ENCODE peak calls at places on chromosomes 4 and X, in nine cellular contexts. N, I, B, U, G, D, Y, M and Q are unnamed samples.

GRCh38 chrX:118968031-118968430 is 6.4 kb upstream of the LONRF3 start:
- DNase-seq in I (no peak), Y (no peak), B (no peak), G (no peak), N (no peak), D (no peak), U (no peak), M (no peak), Q (no peak)

GRCh38 chrX:129510331-129510730 is 13.0 kb downstream of the SMARCA1 start:
- DNase-seq in U (no peak), N (no peak), B (no peak), Y (no peak), D (no peak), M (no peak), I (no peak), G (no peak), Q (no peak)

GRCh38 chr4:96295143-96295763 is 455.4 kb downstream of the PDHA2 start:
- DNase-seq in N (no peak), D (no peak), G (no peak), M (no peak), I (no peak), B (no peak), Y (no peak), U (no peak), Q (no peak)

GRCh38 chr4:23212558-23212957 is 519.8 kb downstream of the GBA3 start:
- DNase-seq in I (no peak), Y (no peak), M (no peak), B (no peak), U (no peak), D (no peak), N (no peak), G (no peak), Q (no peak)

GRCh38 chrX:45352588-45352987 is 151.9 kb upstream of the DIPK2B start:
- DNase-seq in N (no peak), Y (no peak), I (no peak), U (no peak), M (no peak), B (no peak), D (no peak), G (no peak), Q (no peak)

GRCh38 chrX:133294126-133294525 is 76.0 kb upstream of the TFDP3 start:
- DNase-seq in Y (no peak), M (no peak), D (peak), B (no peak), I (no peak), U (no peak), G (no peak), N (no peak), Q (no peak)

GRCh38 chrX:68842351-68842750 is 13.5 kb downstream of the EFNB1 start:
- DNase-seq in B (no peak), U (no peak), N (no peak), D (no peak), G (no peak), Y (no peak), I (no peak), M (no peak), Q (no peak)

GRCh38 chr4:101031971-101032370 is 315.4 kb downstream of the PPP3CA start:
- DNase-seq in G (no peak), U (no peak), N (no peak), M (no peak), B (no peak), Y (no peak), D (no peak), I (no peak), Q (no peak)

GRCh38 chr4:101102114-101102752 is 245.1 kb downstream of the PPP3CA start:
- DNase-seq in G (peak), N (no peak), D (peak), M (no peak), B (no peak), Y (peak), I (no peak), U (no peak), Q (no peak)

GRCh38 chrX:9866633-9867032 is 80.4 kb downstream of the SHROOM2 start:
- DNase-seq in Y (no peak), B (no peak), I (no peak), G (no peak), D (no peak), U (no peak), M (no peak), N (no peak), Q (no peak)

GRCh38 chr4:76782837-76783236 is 115.1 kb downstream of the SOWAHB start:
- DNase-seq in N (no peak), M (no peak), B (no peak), U (no peak), I (no peak), Y (no peak), G (no peak), D (peak), Q (no peak)

GRCh38 chrX:71928856-71929255 is 18.2 kb downstream of the NHSL2 start:
- DNase-seq in D (no peak), Y (no peak), G (no peak), M (no peak), I (no peak), U (no peak), N (no peak), B (no peak), Q (no peak)

GRCh38 chr4:70522626-70523025 is 4.3 kb downstream of the AMTN start:
- DNase-seq in I (no peak), M (no peak), G (no peak), U (no peak), B (no peak), D (no peak), N (no peak), Y (no peak), Q (no peak)

GRCh38 chr4:24856586-24856985 is 56.3 kb downstream of the CCDC149 start:
- DNase-seq in U (no peak), D (peak), Y (no peak), N (no peak), M (no peak), I (no peak), G (no peak), B (no peak), Q (no peak)

GRCh38 chr4:53321151-53321987 is 44.5 kb downstream of the SCFD2 start:
- DNase-seq in D (peak), U (no peak), Y (no peak), B (no peak), M (no peak), I (no peak), G (no peak), N (no peak), Q (no peak)

GRCh38 chr4:153295131-153295755 is 49.2 kb upstream of the MND1 start:
- DNase-seq in M (no peak), Y (no peak), D (no peak), B (no peak), U (no peak), I (no peak), G (no peak), N (no peak), Q (no peak)

GRCh38 chr4:127196656-127197352 is 436.0 kb upstream of the INTU start:
- DNase-seq in G (no peak), D (no peak), U (no peak), M (no peak), Y (no peak), B (no peak), I (no peak), N (no peak), Q (no peak)

GRCh38 chr4:13137400-13137799 is 346.7 kb downstream of the RAB28 start:
- DNase-seq in G (no peak), N (no peak), D (no peak), Y (no peak), U (no peak), M (no peak), I (no peak), B (no peak), Q (no peak)

GRCh38 chrX:45515262-45516215 is 314.9 kb upstream of the DIPK2B start:
- DNase-seq in G (peak), B (peak), Y (peak), D (peak), N (no peak), I (peak), M (peak), U (peak), Q (peak)

GRCh38 chr4:73019462-73020047 is 50.0 kb downstream of the COX18 start:
- DNase-seq in I (no peak), N (no peak), G (peak), U (no peak), M (no peak), D (peak), Y (no peak), B (peak), Q (peak)

GRCh38 chr4:185227131-185227551 is 17.7 kb downstream of the SNX25 start:
- DNase-seq in I (no peak), D (no peak), Y (no peak), B (no peak), N (no peak), G (no peak), U (no peak), M (no peak), Q (no peak)

GRCh38 chr4:27027428-27027827 is 166.8 kb downstream of the STIM2 start:
- DNase-seq in G (no peak), D (no peak), Y (no peak), B (no peak), U (no peak), I (no peak), N (no peak), M (no peak), Q (no peak)

GRCh38 chr4:142500966-142501365 is 345.1 kb downstream of the INPP4B start:
- DNase-seq in G (no peak), Y (no peak), U (no peak), N (no peak), B (no peak), I (no peak), D (no peak), M (no peak), Q (no peak)

GRCh38 chrX:22999696-23000223 is at the start of gene DDX53:
- DNase-seq in N (no peak), U (no peak), B (no peak), Y (no peak), G (no peak), M (no peak), D (no peak), I (no peak), Q (no peak)

GRCh38 chr4:159455675-159456235 is 352.9 kb downstream of the RAPGEF2 start:
- DNase-seq in N (no peak), G (peak), D (peak), B (peak), M (no peak), Y (peak), I (no peak), U (no peak), Q (peak)

GRCh38 chr4:80202784-80203553 is 5.7 kb downstream of the PRDM8 start:
- DNase-seq in G (peak), Y (no peak), I (peak), D (peak), B (no peak), N (no peak), U (peak), M (peak), Q (no peak)

GRCh38 chr4:165204462-165204830 is 2.9 kb upstream of the KLHL2 start:
- DNase-seq in U (peak), B (no peak), M (no peak), N (no peak), G (no peak), D (no peak), Y (no peak), I (no peak), Q (no peak)

GRCh38 chr4:174375422-174375821 is 91.7 kb downstream of the CEP44 start:
- DNase-seq in U (no peak), M (no peak), I (no peak), G (no peak), D (no peak), Y (no peak), N (no peak), B (no peak), Q (no peak)

GRCh38 chrX:16457239-16457638 is 192.7 kb upstream of the S100G start:
- DNase-seq in N (no peak), D (peak), I (no peak), Y (no peak), U (no peak), G (no peak), B (no peak), M (no peak), Q (no peak)

GRCh38 chr4:127403523-127404084 is 229.2 kb upstream of the INTU start:
- DNase-seq in B (no peak), D (no peak), G (no peak), M (no peak), Y (no peak), I (no peak), U (no peak), N (no peak), Q (no peak)

GRCh38 chr4:82394896-82395295 is 21.1 kb upstream of the HNRNPD start:
- DNase-seq in G (no peak), B (no peak), M (no peak), I (no peak), Y (no peak), N (no peak), U (no peak), D (no peak), Q (no peak)

GRCh38 chr4:108336076-108336475 is 167.3 kb upstream of the LEF1 start:
- DNase-seq in U (no peak), D (peak), M (no peak), Y (no peak), I (no peak), N (no peak), B (no peak), G (no peak), Q (no peak)

GRCh38 chr4:77358315-77358928 is 201.4 kb downstream of the CCNG2 start:
- DNase-seq in U (no peak), N (no peak), Y (no peak), M (no peak), B (peak), G (peak), I (no peak), D (peak), Q (peak)

GRCh38 chrX:119482497-119483480 is 14.5 kb downstream of the SLC25A5 start:
- DNase-seq in G (peak), U (peak), D (peak), B (peak), Y (peak), I (peak), N (peak), M (peak), Q (no peak)

GRCh38 chrX:79366888-79367749 is at the start of gene ITM2A:
- DNase-seq in Y (peak), D (no peak), G (no peak), N (peak), M (peak), B (no peak), I (peak), U (peak), Q (no peak)

GRCh38 chrX:76454456-76454927 is 27.0 kb downstream of the MAGEE1 start:
- DNase-seq in N (no peak), B (peak), G (peak), M (no peak), U (no peak), Y (no peak), D (peak), I (no peak), Q (peak)

GRCh38 chr4:94131212-94131611 is 76.5 kb upstream of the SMARCAD1 start:
- DNase-seq in M (no peak), N (no peak), U (no peak), G (no peak), Y (no peak), B (no peak), D (no peak), I (no peak), Q (no peak)

GRCh38 chr4:186689476-186689875 is 34.2 kb downstream of the FAT1 start:
- DNase-seq in B (no peak), M (no peak), Y (no peak), U (no peak), D (no peak), G (peak), N (no peak), I (no peak), Q (no peak)

GRCh38 chr4:55851885-55852284 is 1.6 kb upstream of the EXOC1 start:
- DNase-seq in M (peak), N (no peak), G (no peak), Y (no peak), D (no peak), U (no peak), B (peak), I (no peak), Q (no peak)